ENCODE peak calls at places on chromosomes 16 and 17, in six cellular contexts. P is H9, S is K562, G is neural progenitor cell, R is Karpas-422, V is PC-3. N is an unnamed sample.

GRCh38 chr16:89159174-89159849 is 12.2 kb upstream of the CDH15 start:
- DNase-seq in P (no peak), S (no peak), G (no peak), R (no peak), V (no peak), N (no peak)

GRCh38 chr17:63718981-63719380 is 19.1 kb upstream of the LIMD2 start:
- DNase-seq in P (no peak), S (no peak), G (no peak), R (no peak), V (no peak), N (no peak)

GRCh38 chr16:89383095-89384003 is 107.0 kb downstream of the ANKRD11 start:
- DNase-seq in P (peak; percentile 70), S (peak; percentile 91), G (peak; percentile 48), R (no peak), V (peak; percentile 78), N (peak; percentile 79)

GRCh38 chr16:54931041-54931756 is 534 bp downstream of the IRX5 start:
- DNase-seq in P (peak; percentile 50), S (peak; percentile 51), G (peak; percentile 79), R (peak; percentile 73), V (no peak), N (no peak)

GRCh38 chr17:34703533-34703932 is 124.2 kb downstream of the TMEM132E start:
- DNase-seq in P (peak; percentile 76), S (peak; percentile 64), G (peak; percentile 96), R (peak; percentile 74), V (peak; percentile 48), N (peak; percentile 37)

GRCh38 chr17:19296786-19297778 is 59.9 kb downstream of the EPN2 start:
- DNase-seq in P (no peak), S (no peak), G (no peak), R (peak; percentile 31), V (no peak), N (no peak)

GRCh38 chr17:55273579-55274370 is 9.0 kb downstream of the HLF start:
- DNase-seq in P (no peak), S (no peak), G (no peak), R (peak; percentile 4), V (no peak), N (no peak)

GRCh38 chr17:77315551-77316190 is 174.9 kb downstream of the SEC14L1 start:
- DNase-seq in P (no peak), S (no peak), G (no peak), R (no peak), V (peak; percentile 35), N (no peak)

GRCh38 chr16:10172848-10173655 is 9.2 kb downstream of the GRIN2A start:
- DNase-seq in P (no peak), S (peak; percentile 34), G (no peak), R (no peak), V (peak; percentile 72), N (no peak)

GRCh38 chr17:32494621-32495346 is 8.0 kb downstream of the CDK5R1 start:
- DNase-seq in P (no peak), S (no peak), G (no peak), R (no peak), V (no peak), N (no peak)

GRCh38 chr16:78788276-78788675 is 688.8 kb downstream of the WWOX start:
- DNase-seq in P (no peak), S (no peak), G (no peak), R (no peak), V (no peak), N (no peak)

GRCh38 chr16:88700636-88701482 is 5.3 kb downstream of the RNF166 start:
- DNase-seq in P (no peak), S (peak; percentile 89), G (no peak), R (peak; percentile 90), V (peak; percentile 72), N (peak; percentile 84)

GRCh38 chr16:20867585-20867984 is 32.6 kb downstream of the DCUN1D3 start:
- DNase-seq in P (no peak), S (no peak), G (no peak), R (no peak), V (no peak), N (no peak)

GRCh38 chr17:5509482-5509881 is 23.1 kb downstream of the MIS12 start:
- DNase-seq in P (peak; percentile 12), S (no peak), G (no peak), R (no peak), V (no peak), N (no peak)

GRCh38 chr16:82801361-82801760 is 174.6 kb downstream of the CDH13 start:
- DNase-seq in P (no peak), S (no peak), G (no peak), R (no peak), V (no peak), N (no peak)

GRCh38 chr16:12538667-12539081 is 265.0 kb downstream of the CPPED1 start:
- DNase-seq in P (no peak), S (no peak), G (no peak), R (no peak), V (no peak), N (no peak)

GRCh38 chr16:80804451-80805383 is at the start of gene CDYL2:
- DNase-seq in P (peak; percentile 32), S (no peak), G (peak; percentile 75), R (peak; percentile 54), V (peak; percentile 57), N (peak; percentile 49)

GRCh38 chr17:29778936-29779811 is 150.9 kb downstream of the SSH2 start:
- DNase-seq in P (peak; percentile 61), S (peak; percentile 80), G (peak; percentile 56), R (peak; percentile 90), V (peak; percentile 56), N (peak; percentile 69)

GRCh38 chr17:60435244-60436170 is 13.2 kb downstream of the CHCT1 start:
- DNase-seq in P (peak; percentile 78), S (peak; percentile 87), G (peak; percentile 80), R (peak; percentile 89), V (peak; percentile 98), N (peak; percentile 75)

GRCh38 chr17:70775667-70776066 is 606.3 kb downstream of the KCNJ2 start:
- DNase-seq in P (no peak), S (no peak), G (no peak), R (no peak), V (no peak), N (no peak)

GRCh38 chr17:69434164-69434579 is 19.7 kb downstream of the MAP2K6 start:
- DNase-seq in P (no peak), S (no peak), G (no peak), R (peak; percentile 88), V (peak; percentile 74), N (no peak)

GRCh38 chr17:48579738-48580543 is 1.8 kb upstream of the HOXB4 start:
- DNase-seq in P (no peak), S (peak; percentile 84), G (no peak), R (no peak), V (no peak), N (no peak)

GRCh38 chr17:17168401-17168800 is 37.7 kb downstream of the PLD6 start:
- DNase-seq in P (no peak), S (no peak), G (no peak), R (no peak), V (no peak), N (no peak)

GRCh38 chr16:69520800-69521602 is 44.8 kb upstream of the NFAT5 start:
- DNase-seq in P (no peak), S (no peak), G (no peak), R (peak; percentile 40), V (no peak), N (no peak)

GRCh38 chr17:77846531-77847085 is 111.9 kb upstream of the TNRC6C start:
- DNase-seq in P (no peak), S (no peak), G (no peak), R (no peak), V (no peak), N (no peak)

GRCh38 chr16:67445441-67445912 is 14.6 kb downstream of the HSD11B2 start:
- DNase-seq in P (no peak), S (no peak), G (no peak), R (no peak), V (no peak), N (no peak)

GRCh38 chr16:71440669-71441347 is 1.0 kb downstream of the TLE7 start:
- DNase-seq in P (peak; percentile 73), S (peak; percentile 59), G (peak; percentile 54), R (peak; percentile 67), V (peak; percentile 12), N (no peak)

GRCh38 chr17:21218101-21218500 is 4.1 kb upstream of the TMEM11 start:
- DNase-seq in P (peak; percentile 67), S (peak; percentile 35), G (peak; percentile 24), R (no peak), V (no peak), N (no peak)

GRCh38 chr16:75247249-75247648 is 4.2 kb downstream of the BCAR1 start:
- DNase-seq in P (no peak), S (no peak), G (no peak), R (no peak), V (no peak), N (no peak)
- H3K9ac ChIP-seq in P (no peak overlapping the region), S (no peak overlapping the region), G (no peak overlapping the region), R (no peak overlapping the region), V (no peak overlapping the region), N (no peak overlapping the region)

GRCh38 chr17:58084317-58084981 is 1.2 kb downstream of the DYNLL2 start:
- DNase-seq in P (peak; percentile 64), S (peak; percentile 66), G (peak; percentile 54), R (peak; percentile 68), V (peak; percentile 62), N (peak; percentile 63)

GRCh38 chr17:58081641-58082340 is 1.4 kb upstream of the DYNLL2 start:
- DNase-seq in P (peak; percentile 62), S (peak; percentile 73), G (peak; percentile 78), R (no peak), V (no peak), N (no peak)

GRCh38 chr17:58082870-58083490 is at the start of gene DYNLL2:
- DNase-seq in P (peak; percentile 99), S (peak; percentile 96), G (peak; percentile 98), R (peak; percentile 96), V (peak; percentile 93), N (peak; percentile 95)

GRCh38 chr17:58083491-58084316 is 485 bp downstream of the DYNLL2 start:
- DNase-seq in P (peak; percentile 33), S (peak; percentile 81), G (peak; percentile 40), R (peak; percentile 78), V (peak; percentile 55), N (peak; percentile 53)

DNA sequence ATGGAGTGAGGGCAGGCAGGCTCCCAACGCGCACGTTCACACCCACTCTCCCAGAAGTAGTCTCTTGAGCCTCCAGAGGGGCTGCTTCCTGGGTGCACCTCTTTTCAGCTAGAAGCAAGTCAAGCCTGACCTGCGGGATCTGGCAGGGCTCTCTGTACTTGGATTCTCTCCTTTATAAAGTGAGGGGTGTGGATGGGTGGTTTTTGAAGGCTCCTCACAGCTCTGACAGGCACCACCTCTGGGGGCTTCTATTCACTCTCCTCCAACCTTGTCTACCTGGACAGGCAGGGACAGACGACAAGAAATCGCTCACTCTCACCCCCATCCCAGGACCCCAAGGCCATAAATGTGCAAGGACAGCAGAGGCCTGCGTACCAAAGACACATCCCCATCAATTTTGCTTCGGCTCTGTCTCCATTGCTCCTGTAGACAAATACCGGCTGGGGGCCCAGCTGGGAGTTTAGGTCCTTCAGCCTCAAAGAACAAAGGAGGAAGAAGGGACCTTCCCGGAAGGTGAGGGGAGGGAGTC is 814 bp upstream of the DYNLL2 start:
- DNase-seq in P (no peak), S (peak; percentile 18), G (peak; percentile 21), R (no peak), V (no peak), N (no peak)
- H3K27ac ChIP-seq in P (peak overlapping the region; percentile 13), S (peak overlapping the region; percentile 77), G (peak overlapping the region; percentile 92), R (no peak overlapping the region), V (no peak overlapping the region), N (no peak overlapping the region)

GRCh38 chr17:10745231-10745630 is 15.4 kb upstream of the TMEM220 start:
- DNase-seq in P (no peak), S (no peak), G (no peak), R (peak; percentile 21), V (no peak), N (no peak)
- H3K9ac ChIP-seq in P (no peak overlapping the region), S (no peak overlapping the region), G (no peak overlapping the region), R (no peak overlapping the region), V (no peak overlapping the region), N (no peak overlapping the region)

GRCh38 chr16:30430428-30430970 is 669 bp upstream of the DCTPP1 start:
- DNase-seq in P (no peak), S (no peak), G (no peak), R (no peak), V (no peak), N (no peak)
- H3K27ac ChIP-seq in P (no peak overlapping the region), S (peak overlapping the region; percentile 56), G (no peak overlapping the region), R (no peak overlapping the region), V (no peak overlapping the region), N (peak overlapping the region; percentile 77)